ENCODE peak calls at places on chromosomes 1 and 21, in five cellular contexts. H is AG04450, X is heart left ventricle, P is ascending aorta, R is body of pancreas. G is an unnamed sample.

GRCh38 chr1:54248966-54249365 is 49.0 kb downstream of the MRPL37 start:
- DNase-seq in H (no peak), X (no peak), P (peak; percentile 52), R (no peak), G (no peak)

GRCh38 chr1:40562185-40562584 is 30.7 kb downstream of the ZNF684 start:
- DNase-seq in H (no peak), X (no peak), P (no peak), R (no peak), G (no peak)

GRCh38 chr1:107153033-107153432 is 12.2 kb downstream of the NTNG1 start:
- DNase-seq in H (no peak), X (no peak), P (no peak), R (no peak), G (no peak)

GRCh38 chr1:31199924-31200323 is 39.8 kb downstream of the NKAIN1 start:
- DNase-seq in H (no peak), X (no peak), P (no peak), R (no peak), G (no peak)

GRCh38 chr21:44503901-44504399 is 36.0 kb downstream of the KRTAP10-1 start:
- DNase-seq in H (no peak), X (no peak), P (no peak), R (no peak), G (no peak)

GRCh38 chr1:235442788-235443429 is 61.3 kb downstream of the B3GALNT2 start:
- DNase-seq in H (peak; percentile 46), X (no peak), P (no peak), R (no peak), G (no peak)

GRCh38 chr1:55586771-55587170 is 371.6 kb upstream of the USP24 start:
- DNase-seq in H (no peak), X (no peak), P (no peak), R (no peak), G (no peak)

GRCh38 chr1:64564891-64565290 is 95.0 kb downstream of the CACHD1 start:
- DNase-seq in H (no peak), X (no peak), P (no peak), R (no peak), G (no peak)

GRCh38 chr1:234680331-234680904 is 70.4 kb upstream of the IRF2BP2 start:
- DNase-seq in H (no peak), X (no peak), P (no peak), R (no peak), G (no peak)

GRCh38 chr1:7517611-7518330 is 253.3 kb upstream of the VAMP3 start:
- DNase-seq in H (no peak), X (peak; percentile 42), P (no peak), R (no peak), G (no peak)

GRCh38 chr1:157577420-157577819 is 20.5 kb downstream of the FCRL4 start:
- DNase-seq in H (no peak), X (no peak), P (no peak), R (no peak), G (no peak)

GRCh38 chr1:154726443-154726842 is 118.5 kb upstream of the ADAR start:
- DNase-seq in H (no peak), X (no peak), P (no peak), R (no peak), G (no peak)

GRCh38 chr1:204338359-204338758 is 21.4 kb downstream of the PLEKHA6 start:
- DNase-seq in H (no peak), X (no peak), P (no peak), R (no peak), G (no peak)

GRCh38 chr1:201461783-201462441 is 7.1 kb downstream of the PHLDA3 start:
- DNase-seq in H (peak; percentile 95), X (peak; percentile 79), P (peak; percentile 96), R (peak; percentile 60), G (no peak)

GRCh38 chr1:164058192-164058591 is 500.8 kb upstream of the PBX1 start:
- DNase-seq in H (no peak), X (no peak), P (no peak), R (no peak), G (no peak)

GRCh38 chr1:102550729-102551384 is 554.1 kb upstream of the OLFM3 start:
- DNase-seq in H (no peak), X (no peak), P (no peak), R (no peak), G (no peak)

GRCh38 chr1:92479587-92479986 is 7.1 kb downstream of the GFI1 start:
- DNase-seq in H (no peak), X (no peak), P (no peak), R (no peak), G (no peak)

GRCh38 chr1:92476071-92476607 is 10.6 kb downstream of the GFI1 start:
- DNase-seq in H (no peak), X (no peak), P (no peak), R (peak; percentile 4), G (peak; percentile 30)

GRCh38 chr1:92480813-92481597 is 5.7 kb downstream of the GFI1 start:
- DNase-seq in H (no peak), X (peak; percentile 61), P (no peak), R (no peak), G (no peak)

GRCh38 chr1:92480200-92480812 is 6.4 kb downstream of the GFI1 start:
- DNase-seq in H (no peak), X (no peak), P (no peak), R (no peak), G (no peak)

GRCh38 chr1:92478393-92478792 is 8.3 kb downstream of the GFI1 start:
- DNase-seq in H (no peak), X (no peak), P (no peak), R (no peak), G (no peak)
- H3K27me3 ChIP-seq in H (peaks cover 89% of the 10 kb centered on the region), X (peaks cover 57% of the 10 kb centered on the region), P (peaks cover 26% of the 10 kb centered on the region), R (no peaks in the 10 kb centered on the region), G (no peaks in the 10 kb centered on the region)

GRCh38 chr1:27400963-27401341 is 8.5 kb downstream of the GPR3 start:
- DNase-seq in H (no peak), X (no peak), P (no peak), R (no peak), G (no peak)

GRCh38 chr1:27400035-27400962 is 7.9 kb downstream of the GPR3 start:
- DNase-seq in H (no peak), X (no peak), P (no peak), R (no peak), G (no peak)

GRCh38 chr1:27403065-27403726 is 10.8 kb downstream of the GPR3 start:
- DNase-seq in H (no peak), X (peak; percentile 84), P (peak; percentile 89), R (peak; percentile 46), G (no peak)

GRCh38 chr1:27403931-27404330 is 11.5 kb downstream of the GPR3 start:
- DNase-seq in H (no peak), X (no peak), P (no peak), R (no peak), G (no peak)

DNA sequence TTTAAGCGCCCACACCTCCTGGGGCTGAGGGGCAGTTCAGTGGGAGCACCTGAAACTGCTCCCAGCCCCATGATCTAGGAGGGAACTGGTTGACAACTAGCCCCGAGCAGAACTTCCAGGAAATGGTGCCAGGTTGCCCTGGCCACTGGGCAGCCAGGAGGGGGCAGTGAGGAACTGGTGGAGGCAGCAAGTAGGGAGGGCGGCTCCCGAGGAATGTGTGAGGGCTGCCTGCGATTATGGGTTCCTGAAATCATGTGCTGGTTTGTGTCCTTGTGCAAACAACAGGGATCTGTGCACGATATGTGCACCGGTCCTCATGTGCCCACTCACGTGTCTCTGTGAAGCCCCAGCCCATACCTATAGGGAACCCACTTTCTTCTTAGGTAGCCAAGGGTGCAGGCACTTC is 9.9 kb downstream of the GPR3 start:
- DNase-seq in H (no peak), X (peak; percentile 86), P (peak; percentile 91), R (peak; percentile 81), G (peak; percentile 23)
- TF ChIP-seq CTCF in H (peak; percentile 52), X (peak; percentile 68), P (peak; percentile 80), R (peak; percentile 28), G (no peak)

DNA sequence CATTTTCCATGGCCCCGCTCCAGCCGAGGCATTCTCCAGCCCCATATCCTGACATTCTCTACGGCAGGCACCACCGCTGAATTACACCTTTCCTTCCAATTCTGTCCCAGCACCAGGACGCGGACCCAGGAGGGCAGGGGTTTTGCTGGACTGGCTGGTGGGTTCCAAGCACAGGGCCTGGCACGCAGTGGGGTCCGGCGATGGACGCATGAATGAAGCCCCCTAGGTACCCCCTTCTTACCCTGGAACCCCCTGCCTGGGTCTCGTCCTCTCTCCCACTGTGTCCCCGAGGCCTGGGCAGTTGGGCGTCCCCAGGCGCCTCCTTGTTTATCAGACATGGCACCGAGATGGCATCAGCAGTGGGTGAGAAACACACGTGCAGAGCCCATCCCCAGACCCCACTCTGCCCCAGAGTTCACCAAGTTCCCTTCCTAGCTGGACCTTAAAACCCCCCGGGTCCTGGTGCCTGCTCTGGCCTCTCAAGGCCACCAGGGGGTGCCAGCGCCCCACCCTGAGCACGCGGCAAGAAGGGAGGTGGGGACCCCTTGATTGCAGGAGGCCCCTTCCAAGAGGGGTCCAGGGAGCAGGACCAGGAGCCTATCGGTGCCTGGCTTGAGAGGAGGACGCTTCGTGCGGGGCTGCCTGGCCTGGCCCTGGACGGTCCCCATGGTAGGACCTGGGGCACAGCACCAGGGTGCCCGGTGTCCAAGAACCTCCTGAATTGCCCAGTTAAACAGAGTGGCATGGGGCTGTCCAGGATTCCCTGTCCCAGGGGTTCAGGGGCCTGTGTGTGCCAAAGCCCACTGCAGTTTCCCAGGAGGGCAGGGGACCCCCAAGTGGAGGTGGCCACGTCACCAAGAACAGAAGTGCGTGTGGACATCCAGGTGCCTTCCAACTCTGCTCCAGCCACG is 46.1 kb downstream of the MEGF6 start:
- DNase-seq in H (no peak), X (no peak), P (no peak), R (no peak), G (peak; percentile 21)
- H3K27me3 ChIP-seq in H (peaks cover 17% of the 10 kb centered on the region), X (no peaks in the 10 kb centered on the region), P (no peaks in the 10 kb centered on the region), R (no peaks in the 10 kb centered on the region), G (no peaks in the 10 kb centered on the region)

GRCh38 chr1:34029525-34029924 is 135.5 kb downstream of the CSMD2 start:
- DNase-seq in H (no peak), X (no peak), P (no peak), R (no peak), G (no peak)
- TF ChIP-seq CTCF in H (no peak), X (no peak), P (no peak), R (no peak), G (no peak)

GRCh38 chr21:45957551-45957950 is 24.0 kb upstream of the COL6A1 start:
- DNase-seq in H (no peak), X (no peak), P (no peak), R (no peak), G (no peak)

GRCh38 chr21:45962531-45963224 is 18.9 kb upstream of the COL6A1 start:
- DNase-seq in H (no peak), X (no peak), P (peak; percentile 56), R (no peak), G (no peak)

GRCh38 chr21:45957986-45958610 is 23.5 kb upstream of the COL6A1 start:
- DNase-seq in H (no peak), X (no peak), P (peak; percentile 86), R (no peak), G (no peak)

GRCh38 chr21:45959182-45959581 is 22.4 kb upstream of the COL6A1 start:
- DNase-seq in H (no peak), X (no peak), P (no peak), R (no peak), G (no peak)

DNA sequence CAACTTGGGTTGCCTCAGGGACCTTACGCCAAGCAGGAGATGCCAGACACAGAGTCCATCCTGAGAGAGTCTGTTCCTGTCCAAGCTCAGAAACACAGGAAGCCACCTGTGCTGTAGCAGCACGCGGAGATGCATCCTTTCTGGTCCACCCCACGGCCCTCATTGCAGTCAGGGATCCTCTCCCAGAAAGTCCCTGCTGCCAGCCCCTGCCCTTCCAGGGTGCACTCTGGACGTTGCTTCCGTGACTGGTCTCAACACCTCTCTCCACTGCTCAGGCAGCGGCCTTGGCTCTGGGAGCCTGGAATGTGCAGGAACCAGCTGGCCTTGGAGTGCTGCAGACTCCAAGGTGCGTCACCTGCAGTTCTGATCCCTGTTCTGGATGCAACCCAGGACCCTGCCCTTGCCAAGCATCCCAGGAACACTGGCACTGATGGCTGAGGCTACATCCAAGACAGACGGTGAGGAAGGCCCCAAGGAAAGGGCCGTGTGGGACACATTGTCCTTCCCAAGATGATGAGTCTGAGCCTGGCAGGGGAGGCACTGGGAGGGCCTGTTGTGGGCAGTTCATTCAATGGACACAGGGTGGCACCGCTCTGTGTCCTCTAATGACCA is 21.7 kb upstream of the COL6A1 start:
- DNase-seq in H (no peak), X (no peak), P (no peak), R (no peak), G (no peak)
- H3K27me3 ChIP-seq in H (peaks cover 5% of the 10 kb centered on the region), X (no peaks in the 10 kb centered on the region), P (no peaks in the 10 kb centered on the region), R (no peaks in the 10 kb centered on the region), G (no peaks in the 10 kb centered on the region)